ENCODE peak calls at places on chromosome 15, in four cellular contexts. One of them, this sample, is unnamed.
A peak's percentile ranks its signal among the peaks of the same experiment; 100 is the strongest.

GRCh38 chr15:85564686-85565085 is 184.3 kb downstream of the AKAP13 start:
- DNase-seq in mesothelial cell of epicardium: no peak
- DNase-seq in memory B cell: no peak
- DNase-seq in cardiac septum: no peak
- DNase-seq in this sample: no peak

GRCh38 chr15:65087411-65087810 is 10.9 kb downstream of the KBTBD13 start:
- DNase-seq in cardiac septum: no peak
- DNase-seq in memory B cell: no peak
- DNase-seq in mesothelial cell of epicardium: no peak
- DNase-seq in this sample: peak; percentile 63

GRCh38 chr15:71124937-71125755 is 9.9 kb downstream of the THSD4 start:
- DNase-seq in cardiac septum: no peak
- DNase-seq in memory B cell: no peak
- DNase-seq in mesothelial cell of epicardium: no peak
- DNase-seq in this sample: no peak

GRCh38 chr15:101314726-101315125 is 19.7 kb upstream of the SNRPA1 start:
- DNase-seq in memory B cell: no peak
- DNase-seq in mesothelial cell of epicardium: no peak
- DNase-seq in cardiac septum: peak; percentile 58
- DNase-seq in this sample: no peak

GRCh38 chr15:47185222-47185800 is 532.0 kb upstream of the SEMA6D start:
- DNase-seq in memory B cell: no peak
- DNase-seq in cardiac septum: no peak
- DNase-seq in mesothelial cell of epicardium: no peak
- DNase-seq in this sample: peak; percentile 32

GRCh38 chr15:76987276-76987675 is 7.7 kb upstream of the PSTPIP1 start:
- DNase-seq in cardiac septum: peak; percentile 57
- DNase-seq in memory B cell: no peak
- DNase-seq in mesothelial cell of epicardium: no peak
- DNase-seq in this sample: no peak

GRCh38 chr15:39579487-39580116 is 1.3 kb upstream of the THBS1 start:
- DNase-seq in mesothelial cell of epicardium: no peak
- DNase-seq in memory B cell: no peak
- DNase-seq in cardiac septum: peak; percentile 89
- DNase-seq in this sample: peak; percentile 82

GRCh38 chr15:24659622-24660021 is 16.0 kb upstream of the NPAP1 start:
- DNase-seq in mesothelial cell of epicardium: no peak
- DNase-seq in cardiac septum: no peak
- DNase-seq in memory B cell: no peak
- DNase-seq in this sample: no peak

GRCh38 chr15:99321477-99321876 is 70.2 kb downstream of the LRRC28 start:
- DNase-seq in mesothelial cell of epicardium: no peak
- DNase-seq in memory B cell: no peak
- DNase-seq in cardiac septum: no peak
- DNase-seq in this sample: no peak

GRCh38 chr15:48541659-48542334 is 103.7 kb downstream of the FBN1 start:
- DNase-seq in memory B cell: no peak
- DNase-seq in cardiac septum: no peak
- DNase-seq in mesothelial cell of epicardium: no peak
- DNase-seq in this sample: no peak

GRCh38 chr15:90225504-90226234 is 8.1 kb downstream of the CIB1 start:
- DNase-seq in memory B cell: no peak
- DNase-seq in cardiac septum: no peak
- DNase-seq in mesothelial cell of epicardium: no peak
- DNase-seq in this sample: peak; percentile 64

GRCh38 chr15:87878161-87878560 is 378.4 kb downstream of the NTRK3 start:
- DNase-seq in memory B cell: no peak
- DNase-seq in mesothelial cell of epicardium: no peak
- DNase-seq in cardiac septum: no peak
- DNase-seq in this sample: no peak

GRCh38 chr15:51076898-51077564 is 17.7 kb downstream of the TNFAIP8L3 start:
- DNase-seq in cardiac septum: peak; percentile 77
- DNase-seq in mesothelial cell of epicardium: no peak
- DNase-seq in memory B cell: no peak
- DNase-seq in this sample: peak; percentile 74

GRCh38 chr15:100092034-100092433 is 249.7 kb downstream of the ADAMTS17 start:
- DNase-seq in mesothelial cell of epicardium: no peak
- DNase-seq in cardiac septum: no peak
- DNase-seq in memory B cell: no peak
- DNase-seq in this sample: no peak

GRCh38 chr15:50083424-50084025 is 35.5 kb downstream of the ATP8B4 start:
- DNase-seq in mesothelial cell of epicardium: no peak
- DNase-seq in memory B cell: no peak
- DNase-seq in cardiac septum: no peak
- DNase-seq in this sample: no peak

GRCh38 chr15:40847225-40847961 is 3.5 kb downstream of the SPINT1 start:
- DNase-seq in cardiac septum: peak; percentile 84
- DNase-seq in mesothelial cell of epicardium: no peak
- DNase-seq in memory B cell: no peak
- DNase-seq in this sample: peak; percentile 88

GRCh38 chr15:50176869-50177268 is 5.1 kb upstream of the SLC27A2 start:
- DNase-seq in cardiac septum: no peak
- DNase-seq in memory B cell: no peak
- DNase-seq in mesothelial cell of epicardium: no peak
- DNase-seq in this sample: no peak

GRCh38 chr15:63057454-63058335 is 15.1 kb downstream of the TPM1 start:
- DNase-seq in cardiac septum: no peak
- DNase-seq in memory B cell: no peak
- DNase-seq in mesothelial cell of epicardium: no peak
- DNase-seq in this sample: no peak

GRCh38 chr15:101357333-101357732 is 62.3 kb upstream of the SNRPA1 start:
- DNase-seq in mesothelial cell of epicardium: no peak
- DNase-seq in cardiac septum: no peak
- DNase-seq in memory B cell: no peak
- DNase-seq in this sample: no peak

GRCh38 chr15:89806217-89806564 is 8.5 kb downstream of the ANPEP start:
- DNase-seq in memory B cell: no peak
- DNase-seq in cardiac septum: no peak
- DNase-seq in mesothelial cell of epicardium: no peak
- DNase-seq in this sample: no peak

GRCh38 chr15:85793641-85794597 is 806 bp downstream of the KLHL25 start:
- DNase-seq in mesothelial cell of epicardium: no peak
- DNase-seq in cardiac septum: no peak
- DNase-seq in memory B cell: peak; percentile 35
- DNase-seq in this sample: peak; percentile 88

GRCh38 chr15:68618339-68619302 is 39.8 kb downstream of the CORO2B start:
- DNase-seq in cardiac septum: no peak
- DNase-seq in memory B cell: no peak
- DNase-seq in mesothelial cell of epicardium: no peak
- DNase-seq in this sample: no peak

This sample was measured in left lung.